ENCODE peak calls at places on chromosomes 6 and 20, in six cellular contexts. G, D, C, W, Y and E are unnamed samples.

GRCh38 chr6:128463942-128464341 is 56.5 kb downstream of the PTPRK start:
- DNase-seq in G (no peak), Y (no peak), C (no peak), D (no peak), W (no peak), E (no peak)

GRCh38 chr6:148440877-148441453 is 98.3 kb downstream of the SASH1 start:
- DNase-seq in W (peak), C (peak), D (peak), G (peak), Y (peak), E (peak)

GRCh38 chr6:137873273-137873762 is 6.3 kb downstream of the TNFAIP3 start:
- DNase-seq in Y (peak), C (peak), D (peak), G (peak), W (no peak), E (peak)

GRCh38 chr20:1664911-1665310 is 7.3 kb upstream of the SIRPG start:
- DNase-seq in D (peak), W (no peak), C (peak), Y (no peak), G (no peak), E (no peak)

GRCh38 chr20:14888172-14888571 is 550.8 kb upstream of the FLRT3 start:
- DNase-seq in W (no peak), Y (no peak), C (no peak), D (no peak), G (no peak), E (no peak)

GRCh38 chr20:62134735-62135231 is 8.4 kb downstream of the PSMA7 start:
- DNase-seq in D (peak), W (peak), Y (no peak), G (no peak), C (no peak), E (peak)

GRCh38 chr6:50850223-50850751 is 31.6 kb downstream of the TFAP2B start:
- DNase-seq in W (no peak), D (no peak), G (no peak), C (no peak), Y (no peak), E (no peak)

GRCh38 chr20:46027245-46027853 is 1.7 kb upstream of the SLC12A5 start:
- DNase-seq in D (no peak), Y (no peak), C (no peak), G (peak), W (no peak), E (no peak)

GRCh38 chr6:21887301-21888185 is 294.0 kb downstream of the SOX4 start:
- DNase-seq in C (no peak), D (no peak), Y (no peak), W (peak), G (peak), E (no peak)

GRCh38 chr6:167826230-167827061 is at the start of gene AFDN:
- DNase-seq in G (peak), C (peak), D (peak), Y (peak), W (peak), E (peak)

GRCh38 chr20:38805958-38806854 is 709 bp downstream of the PPP1R16B start:
- DNase-seq in D (no peak), W (no peak), G (no peak), Y (no peak), C (peak), E (no peak)

GRCh38 chr6:160069050-160069454 is 52.6 kb upstream of the SLC22A1 start:
- DNase-seq in W (no peak), G (no peak), Y (no peak), D (no peak), C (peak), E (no peak)

GRCh38 chr20:35010405-35011192 is 54.9 kb downstream of the MYH7B start:
- DNase-seq in Y (no peak), W (no peak), G (no peak), D (peak), C (no peak), E (no peak)

GRCh38 chr6:56906752-56907151 is 48.2 kb upstream of the BEND6 start:
- DNase-seq in D (no peak), W (no peak), Y (no peak), C (no peak), G (no peak), E (no peak)

GRCh38 chr6:161415302-161415855 is 141.5 kb upstream of the AGPAT4 start:
- DNase-seq in W (no peak), G (no peak), Y (no peak), D (no peak), C (no peak), E (no peak)

GRCh38 chr6:3422457-3422816 is 34.4 kb downstream of the SLC22A23 start:
- DNase-seq in D (no peak), C (no peak), W (no peak), G (no peak), Y (no peak), E (no peak)

GRCh38 chr6:80366721-80367120 is 260.2 kb downstream of the BCKDHB start:
- DNase-seq in G (no peak), C (no peak), W (peak), D (no peak), Y (no peak), E (no peak)

GRCh38 chr6:124879110-124879991 is 82.9 kb upstream of the RNF217 start:
- DNase-seq in C (no peak), W (no peak), G (no peak), Y (no peak), D (no peak), E (no peak)

GRCh38 chr6:14945461-14946210 is 300.2 kb upstream of the JARID2 start:
- DNase-seq in D (no peak), Y (no peak), C (no peak), W (no peak), G (no peak), E (no peak)

GRCh38 chr20:31936430-31936829 is 15.4 kb downstream of the PDRG1 start:
- DNase-seq in Y (no peak), W (no peak), C (no peak), G (no peak), D (no peak), E (no peak)

GRCh38 chr20:48656120-48656519 is 171.7 kb downstream of the PREX1 start:
- DNase-seq in D (no peak), G (no peak), Y (no peak), W (no peak), C (no peak), E (no peak)

GRCh38 chr6:150604467-150604866 is 4.8 kb downstream of the PLEKHG1 start:
- DNase-seq in D (no peak), C (no peak), G (no peak), W (no peak), Y (no peak), E (no peak)

GRCh38 chr6:164167873-164168405 is 753.4 kb downstream of the QKI start:
- DNase-seq in D (no peak), C (no peak), G (no peak), Y (no peak), W (no peak), E (no peak)

GRCh38 chr6:28597924-28598323 is 72.2 kb downstream of the GPX5 start:
- DNase-seq in D (no peak), C (no peak), G (peak), Y (no peak), W (no peak), E (no peak)

GRCh38 chr20:59291740-59292139 is 8.7 kb upstream of the EDN3 start:
- DNase-seq in Y (no peak), D (no peak), W (no peak), C (peak), G (no peak), E (no peak)

GRCh38 chr6:146620655-146621054 is 21.9 kb downstream of the ADGB start:
- DNase-seq in D (no peak), G (no peak), W (no peak), C (no peak), Y (no peak), E (no peak)

GRCh38 chr20:62941792-62942191 is 3.8 kb downstream of the GID8 start:
- DNase-seq in D (no peak), Y (no peak), C (no peak), G (no peak), W (no peak), E (no peak)

GRCh38 chr20:11045412-11046175 is 371.8 kb upstream of the JAG1 start:
- DNase-seq in Y (no peak), D (no peak), G (no peak), W (no peak), C (peak), E (no peak)

GRCh38 chr20:41443667-41444066 is 77.0 kb upstream of the EMILIN3 start:
- DNase-seq in Y (no peak), G (no peak), D (no peak), C (no peak), W (no peak), E (no peak)

GRCh38 chr20:60013296-60014142 is 55.3 kb downstream of the CDH26 start:
- DNase-seq in C (no peak), Y (no peak), D (no peak), G (no peak), W (no peak), E (no peak)

GRCh38 chr6:3277251-3277650 is 18.5 kb downstream of the PSMG4 start:
- DNase-seq in C (no peak), D (no peak), W (peak), Y (peak), G (no peak), E (no peak)

GRCh38 chr6:103797738-103798137 is 1062.0 kb downstream of the HACE1 start:
- DNase-seq in Y (no peak), D (no peak), W (no peak), G (no peak), C (no peak), E (no peak)

DNA sequence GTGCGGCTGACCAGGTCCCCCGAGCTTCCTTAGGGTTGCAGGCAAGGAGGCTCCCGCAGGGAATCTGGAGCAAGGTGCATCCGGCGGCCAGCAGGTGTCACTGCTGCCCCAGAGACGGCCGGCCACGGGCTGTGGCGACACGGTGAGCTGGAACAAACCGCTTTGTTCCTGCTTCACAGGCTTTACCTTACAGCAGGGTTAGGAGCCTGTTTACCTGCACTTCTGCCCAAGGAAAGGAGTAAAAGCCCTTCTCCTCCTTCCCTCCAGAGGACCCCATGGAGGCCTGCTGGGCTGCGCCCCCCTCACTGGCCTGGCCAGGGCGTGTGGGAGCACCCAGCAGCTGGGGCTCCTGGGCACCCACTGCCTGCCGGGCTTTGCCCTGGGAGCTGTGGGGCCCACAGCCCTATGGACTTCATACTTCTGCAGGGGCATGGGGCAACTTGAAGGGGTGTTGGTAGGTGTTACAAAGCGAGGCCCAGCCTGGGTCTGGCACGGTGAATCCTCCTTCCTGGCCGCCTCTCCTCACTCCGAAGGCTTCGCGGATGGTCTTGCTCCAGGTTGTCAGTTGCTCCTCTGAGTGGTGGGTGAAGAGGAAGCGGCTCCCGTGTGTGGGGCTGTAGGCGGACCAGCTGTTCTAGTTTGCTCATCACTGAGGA is 88.4 kb downstream of the CDC5L start:
- DNase-seq in D (peak), C (peak), G (peak), W (peak), Y (peak), E (peak)
- TF ChIP-seq CTCF in D (peak), C (peak), G (peak), W (peak), Y (peak), E (peak)

DNA sequence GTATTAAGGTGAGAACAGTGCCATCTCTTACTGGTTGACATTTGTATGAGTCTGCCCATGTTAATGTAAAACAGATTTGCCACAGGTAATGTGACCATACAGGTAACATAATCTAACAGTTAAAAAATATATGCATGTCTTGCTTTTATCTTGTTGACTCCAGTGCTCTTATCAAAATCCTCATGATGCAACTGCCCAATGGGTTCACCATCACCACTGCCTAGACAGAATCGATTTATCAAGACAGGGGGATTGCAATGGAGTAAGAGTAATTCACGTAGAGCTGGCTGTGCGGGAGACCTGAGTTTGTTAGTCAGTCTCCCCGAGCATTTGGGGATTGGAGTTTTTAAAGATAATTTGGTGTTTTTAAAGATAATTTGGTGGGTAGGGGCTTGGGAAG is 19.2 kb downstream of the SNX9 start:
- DNase-seq in G (no peak), Y (no peak), D (no peak), W (no peak), C (no peak), E (no peak)
- TF ChIP-seq EP300 in G (no peak), Y (no peak), D (no peak), W (no peak), C (no peak), E (no peak)

DNA sequence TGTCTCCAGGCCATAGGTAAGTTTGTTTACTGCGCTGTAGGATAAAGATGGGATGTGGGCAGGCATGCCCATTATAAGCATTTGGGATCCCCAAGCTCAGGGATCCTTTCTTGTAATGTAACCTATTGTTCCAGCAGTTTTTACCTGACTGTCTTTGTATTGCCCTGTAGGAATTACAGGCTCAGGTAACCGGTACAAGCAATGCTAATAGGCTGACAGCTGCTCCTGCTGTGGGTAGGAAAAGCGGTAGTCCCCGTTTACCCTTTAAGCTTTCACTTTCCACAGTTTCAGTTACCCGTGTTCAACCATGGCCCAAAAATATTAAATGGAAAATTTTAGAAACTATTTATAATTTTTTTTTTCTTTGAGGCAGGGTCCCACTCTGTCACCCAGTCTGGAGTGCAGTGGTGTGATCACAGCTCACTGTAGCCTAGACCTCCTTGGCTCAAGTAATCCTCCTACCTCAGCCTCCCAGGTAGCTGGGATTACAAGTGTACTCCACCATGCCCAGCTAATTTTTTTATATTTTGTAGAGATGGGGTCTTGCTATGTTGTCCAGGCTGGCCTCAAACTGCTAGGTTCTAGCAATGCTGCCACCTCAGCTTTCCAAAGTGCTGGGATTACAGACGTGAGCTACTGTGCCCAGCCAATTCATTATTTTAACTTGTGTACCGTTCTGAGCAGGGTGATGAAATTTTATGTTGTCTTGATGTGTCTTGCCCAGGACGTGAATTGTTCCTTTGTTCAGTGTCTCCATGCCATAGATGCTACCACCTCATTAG is 108.6 kb downstream of the CDYL start:
- DNase-seq in G (no peak), W (no peak), D (no peak), Y (no peak), C (no peak), E (no peak)
- H3K27ac ChIP-seq in G (no peak), W (no peak), D (no peak), Y (no peak), C (no peak), E (no peak)

DNA sequence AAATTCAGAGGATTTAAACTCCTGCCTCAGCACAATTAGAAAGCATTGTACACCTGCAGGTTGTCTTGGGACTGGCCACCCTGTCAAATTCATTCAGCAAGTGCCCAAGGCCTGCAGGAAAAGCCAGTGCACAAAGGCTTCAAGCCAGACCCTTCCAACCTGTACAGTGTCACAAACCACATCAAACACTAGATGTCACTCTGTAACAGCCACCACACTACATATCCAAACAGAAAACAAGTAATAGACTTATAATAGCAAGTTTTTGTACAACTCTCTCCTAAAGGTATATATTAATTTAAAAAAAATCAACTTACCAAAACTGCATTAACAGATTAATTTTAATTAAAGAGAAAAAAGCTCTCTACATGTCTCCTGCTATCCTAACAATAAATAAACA is 47.6 kb downstream of the RALGAPA2 start:
- DNase-seq in C (no peak), W (no peak), D (no peak), Y (no peak), G (peak), E (no peak)
- TF ChIP-seq CTCF in C (peak), W (no peak), D (peak), Y (no peak), G (peak), E (peak)